ENCODE peak calls at places on chromosomes 3 and 15, in five cellular contexts. One of them, this sample, is unnamed.
A peak's percentile ranks its signal among the peaks of the same experiment; 100 is the strongest.

GRCh38 chr3:157494581-157495281 is 8.5 kb downstream of the VEPH1 start:
- DNase-seq in EL: peak; percentile 59
- DNase-seq in left cardiac atrium: no peak
- DNase-seq in AG09319: no peak
- DNase-seq in retinal pigment epithelial cell: no peak
- DNase-seq in this sample: no peak

GRCh38 chr3:130702985-130703384 is 43.6 kb downstream of the PIK3R4 start:
- DNase-seq in EL: no peak
- DNase-seq in left cardiac atrium: no peak
- DNase-seq in AG09319: no peak
- DNase-seq in retinal pigment epithelial cell: no peak
- DNase-seq in this sample: no peak

GRCh38 chr3:123740391-123740822 is 143.7 kb downstream of the MYLK start:
- DNase-seq in EL: no peak
- DNase-seq in left cardiac atrium: peak; percentile 47
- DNase-seq in AG09319: no peak
- DNase-seq in retinal pigment epithelial cell: no peak
- DNase-seq in this sample: no peak

GRCh38 chr3:38133209-38133556 is 3.7 kb downstream of the ACAA1 start:
- DNase-seq in EL: no peak
- DNase-seq in left cardiac atrium: no peak
- DNase-seq in AG09319: no peak
- DNase-seq in retinal pigment epithelial cell: no peak
- DNase-seq in this sample: no peak

GRCh38 chr3:23567917-23568316 is 237.8 kb upstream of the UBE2E1 start:
- DNase-seq in EL: peak; percentile 92
- DNase-seq in left cardiac atrium: no peak
- DNase-seq in AG09319: peak; percentile 3
- DNase-seq in retinal pigment epithelial cell: peak; percentile 67
- DNase-seq in this sample: peak; percentile 92

GRCh38 chr3:151971814-151972579 is 98.6 kb downstream of the SUCNR1 start:
- DNase-seq in EL: no peak
- DNase-seq in left cardiac atrium: no peak
- DNase-seq in AG09319: no peak
- DNase-seq in retinal pigment epithelial cell: no peak
- DNase-seq in this sample: no peak

GRCh38 chr15:64430000-64430735 is 30.2 kb upstream of the ZNF609 start:
- DNase-seq in EL: peak; percentile 57
- DNase-seq in left cardiac atrium: peak; percentile 27
- DNase-seq in AG09319: peak; percentile 87
- DNase-seq in retinal pigment epithelial cell: no peak
- DNase-seq in this sample: peak; percentile 89

GRCh38 chr15:42413914-42414313 is 54.6 kb downstream of the CAPN3 start:
- DNase-seq in EL: no peak
- DNase-seq in left cardiac atrium: no peak
- DNase-seq in AG09319: no peak
- DNase-seq in retinal pigment epithelial cell: no peak
- DNase-seq in this sample: no peak

GRCh38 chr15:65954289-65954741 is 85.0 kb downstream of the RAB11A start:
- DNase-seq in EL: peak; percentile 37
- DNase-seq in left cardiac atrium: no peak
- DNase-seq in AG09319: no peak
- DNase-seq in retinal pigment epithelial cell: no peak
- DNase-seq in this sample: no peak

GRCh38 chr3:40309925-40310635 is 573 bp downstream of the EIF1B start:
- DNase-seq in EL: peak; percentile 36
- DNase-seq in left cardiac atrium: peak; percentile 62
- DNase-seq in AG09319: no peak
- DNase-seq in retinal pigment epithelial cell: no peak
- DNase-seq in this sample: no peak

This sample was measured in AG09309.